ENCODE peak calls at places on chromosomes 11 and 22, in five cellular contexts. V is A549, O is hepatocyte, T is K562, D is astrocyte. N is an unnamed sample.

GRCh38 chr11:103222801-103223200 is 113.6 kb downstream of the DYNC2H1 start:
- DNase-seq in V (no peak), O (no peak), T (no peak), D (peak; percentile 50), N (peak; percentile 5)

GRCh38 chr11:65498977-65499712 is at the start of gene MALAT1:
- DNase-seq in V (peak; percentile 96), O (peak; percentile 95), T (peak; percentile 97), D (peak; percentile 88), N (peak; percentile 91)

GRCh38 chr11:19723572-19724342 is 11.1 kb downstream of the NAV2 start:
- DNase-seq in V (no peak), O (peak; percentile 22), T (no peak), D (peak; percentile 57), N (peak; percentile 54)

GRCh38 chr11:122105009-122105828 is 10.8 kb downstream of the BLID start:
- DNase-seq in V (no peak), O (no peak), T (no peak), D (peak; percentile 59), N (peak; percentile 47)

GRCh38 chr11:101031713-101032112 is 97.9 kb downstream of the PGR start:
- DNase-seq in V (no peak), O (no peak), T (no peak), D (no peak), N (no peak)

GRCh38 chr11:75283391-75283931 is 42.9 kb downstream of the TPBGL start:
- DNase-seq in V (no peak), O (no peak), T (no peak), D (no peak), N (no peak)

GRCh38 chr11:72222106-72222891 is 2.3 kb upstream of the INPPL1 start:
- DNase-seq in V (no peak), O (no peak), T (peak; percentile 56), D (no peak), N (no peak)

GRCh38 chr11:70020336-70021214 is 57.5 kb upstream of the ANO1 start:
- DNase-seq in V (no peak), O (no peak), T (peak; percentile 18), D (peak; percentile 52), N (no peak)

GRCh38 chr11:86240164-86240563 is 4.4 kb upstream of the EED start:
- DNase-seq in V (no peak), O (no peak), T (no peak), D (no peak), N (no peak)

DNA sequence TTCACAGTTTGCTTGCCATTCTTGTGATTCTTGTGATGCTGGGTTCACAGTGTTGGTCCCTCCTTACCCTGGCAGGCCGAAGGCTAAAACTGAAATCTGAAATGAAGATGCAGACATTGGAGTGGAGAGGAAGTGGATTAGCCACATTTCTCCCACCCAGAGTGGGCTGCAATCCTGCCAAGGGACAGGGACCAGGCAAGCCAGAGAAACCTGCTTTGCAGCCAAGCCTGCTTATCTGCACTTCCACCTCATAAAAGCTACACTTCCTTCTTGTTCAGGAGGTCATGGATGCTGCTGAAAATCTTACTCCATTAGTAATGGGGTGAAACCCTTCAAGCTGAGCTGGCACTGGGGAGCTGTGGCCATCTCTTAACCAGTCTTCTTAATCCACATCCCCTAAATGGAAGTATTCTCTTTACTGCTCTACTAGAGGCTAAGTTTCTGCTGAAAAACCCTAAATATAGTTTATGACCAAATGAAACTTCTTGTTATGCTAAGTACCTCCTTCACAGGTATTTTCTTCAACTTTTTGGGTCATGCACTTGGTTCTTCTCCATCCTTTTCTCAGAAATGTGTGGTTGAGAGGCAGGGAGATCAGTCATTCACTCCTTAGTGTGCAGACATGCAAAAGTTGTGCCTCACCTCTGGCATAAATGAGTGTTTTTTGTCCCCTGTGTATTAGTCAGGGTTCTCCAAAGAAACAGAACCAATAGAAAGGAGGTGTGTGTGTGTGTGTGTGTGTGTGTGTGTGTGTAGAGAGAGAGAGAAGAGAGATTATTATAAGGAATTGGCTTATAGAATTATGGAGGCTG is 133.9 kb upstream of the BMAL1 start:
- DNase-seq in V (no peak), O (no peak), T (no peak), D (no peak), N (no peak)
- H3K27ac ChIP-seq in V (peak overlapping the region; percentile 98), O (peak overlapping the region; percentile 94), T (no peak overlapping the region), D (no peak overlapping the region), N (no peak overlapping the region)

DNA sequence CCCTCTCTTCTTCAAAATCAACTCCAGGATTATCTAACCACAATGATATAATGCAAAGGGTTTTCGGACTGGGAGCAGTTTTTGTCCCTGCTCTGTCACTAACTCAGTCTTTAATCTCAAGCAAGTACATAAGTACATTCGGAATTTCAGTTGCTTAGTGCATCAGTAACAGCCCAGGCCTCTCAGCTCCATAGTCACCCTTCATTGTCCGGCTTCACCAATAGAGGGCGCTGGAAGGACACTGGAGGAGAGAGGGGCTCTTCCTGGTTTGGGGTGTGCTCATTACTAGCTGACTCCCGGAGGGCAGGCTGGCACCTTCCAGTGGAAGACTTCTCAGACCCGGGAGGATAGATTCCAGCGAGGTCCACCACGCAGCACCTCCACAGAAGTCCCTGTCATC is 90.4 kb upstream of the PDGFD start:
- DNase-seq in V (peak; percentile 26), O (peak; percentile 40), T (peak; percentile 19), D (peak; percentile 26), N (no peak)
- TF ChIP-seq CTCF in V (no peak), O (peak; percentile 47), T (peak; percentile 46), D (peak; percentile 32), N (no peak)

GRCh38 chr22:25027052-25027525 is 74.6 kb downstream of the KIAA1671 start:
- DNase-seq in V (no peak), O (peak; percentile 42), T (no peak), D (no peak), N (no peak)

GRCh38 chr22:25024895-25025294 is 72.4 kb downstream of the KIAA1671 start:
- DNase-seq in V (no peak), O (no peak), T (no peak), D (no peak), N (no peak)

GRCh38 chr22:25023879-25024278 is 71.4 kb downstream of the KIAA1671 start:
- DNase-seq in V (no peak), O (no peak), T (no peak), D (no peak), N (no peak)

GRCh38 chr22:25027552-25027951 is 75.0 kb downstream of the KIAA1671 start:
- DNase-seq in V (no peak), O (peak; percentile 64), T (no peak), D (no peak), N (no peak)

GRCh38 chr22:25025586-25025985 is 73.1 kb downstream of the KIAA1671 start:
- DNase-seq in V (no peak), O (no peak), T (no peak), D (no peak), N (no peak)
- H3K27ac ChIP-seq in V (peak overlapping the region; percentile 62), O (peak overlapping the region; percentile 87), T (no peak overlapping the region), D (no peak overlapping the region), N (no peak overlapping the region)

DNA sequence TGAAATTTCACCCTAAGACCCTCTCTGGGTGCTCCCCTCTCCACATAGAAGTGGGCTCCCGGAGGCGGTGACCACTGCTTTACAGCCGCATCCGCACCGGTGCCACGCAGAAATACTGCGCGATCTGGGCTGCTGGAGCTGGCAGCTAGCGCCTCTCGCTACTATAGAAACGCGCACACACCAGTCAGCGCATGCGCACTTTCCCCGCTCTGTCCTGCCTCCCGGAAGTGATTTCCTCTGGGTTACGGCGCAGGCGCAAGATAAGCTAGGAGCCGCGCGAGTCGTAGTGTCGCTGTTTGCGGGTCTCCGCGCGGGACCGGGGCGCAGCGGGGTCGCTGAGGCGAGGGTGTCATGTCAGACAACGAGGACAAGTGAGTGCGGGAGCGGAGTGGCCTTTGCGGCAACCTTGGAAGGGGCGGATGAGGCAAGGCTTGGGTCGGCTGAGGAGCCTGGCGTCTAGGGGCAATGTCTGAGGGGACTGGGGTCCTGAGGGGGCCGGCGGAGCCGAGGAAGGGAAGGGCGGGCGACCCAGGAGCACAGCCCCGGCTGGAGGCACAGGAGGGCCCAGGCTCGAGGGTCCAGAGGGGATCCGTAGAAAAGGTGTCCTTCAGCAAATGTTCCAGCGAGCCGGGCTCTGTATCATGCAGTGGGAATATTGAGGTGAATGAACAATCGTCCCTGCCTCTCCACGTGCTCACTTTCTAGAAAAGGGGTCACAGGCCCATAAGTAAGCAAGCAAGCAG is at the start of the genes C22orf23 and POLR2F:
- DNase-seq in V (peak; percentile 90), O (peak; percentile 99), T (peak; percentile 95), D (peak; percentile 80), N (peak; percentile 92)
- TF ChIP-seq CTCF in V (no peak), O (no peak), T (peak; percentile 10), D (no peak), N (peak; percentile 36)

DNA sequence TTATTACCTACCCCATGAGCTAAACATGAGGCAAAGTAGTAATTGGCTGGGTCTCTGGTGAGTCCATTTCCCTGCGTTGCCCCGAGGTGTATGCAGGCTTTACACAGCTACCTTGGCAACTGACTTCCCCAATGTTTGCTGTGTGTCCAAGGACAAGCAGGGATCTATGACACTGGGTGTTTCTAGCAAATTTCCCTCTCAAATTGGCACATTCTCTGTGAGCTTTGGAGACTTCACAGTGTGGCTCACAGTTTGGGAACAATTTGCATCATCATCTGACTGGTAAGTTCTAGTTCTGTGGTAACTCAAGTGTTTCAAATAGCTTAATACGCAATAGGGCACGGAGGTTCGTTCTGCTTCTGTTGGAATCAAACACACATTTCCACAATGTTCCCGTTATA is 12.5 kb downstream of the NNMT start:
- DNase-seq in V (no peak), O (no peak), T (no peak), D (peak; percentile 59), N (no peak)
- H3K27ac ChIP-seq in V (peak overlapping the region; percentile 79), O (no peak overlapping the region), T (no peak overlapping the region), D (no peak overlapping the region), N (no peak overlapping the region)

GRCh38 chr11:82814379-82814778 is 80.7 kb upstream of the FAM181B start:
- DNase-seq in V (no peak), O (no peak), T (no peak), D (no peak), N (no peak)

GRCh38 chr11:82823635-82824614 is 76.3 kb downstream of the PRCP start:
- DNase-seq in V (no peak), O (no peak), T (no peak), D (no peak), N (no peak)

DNA sequence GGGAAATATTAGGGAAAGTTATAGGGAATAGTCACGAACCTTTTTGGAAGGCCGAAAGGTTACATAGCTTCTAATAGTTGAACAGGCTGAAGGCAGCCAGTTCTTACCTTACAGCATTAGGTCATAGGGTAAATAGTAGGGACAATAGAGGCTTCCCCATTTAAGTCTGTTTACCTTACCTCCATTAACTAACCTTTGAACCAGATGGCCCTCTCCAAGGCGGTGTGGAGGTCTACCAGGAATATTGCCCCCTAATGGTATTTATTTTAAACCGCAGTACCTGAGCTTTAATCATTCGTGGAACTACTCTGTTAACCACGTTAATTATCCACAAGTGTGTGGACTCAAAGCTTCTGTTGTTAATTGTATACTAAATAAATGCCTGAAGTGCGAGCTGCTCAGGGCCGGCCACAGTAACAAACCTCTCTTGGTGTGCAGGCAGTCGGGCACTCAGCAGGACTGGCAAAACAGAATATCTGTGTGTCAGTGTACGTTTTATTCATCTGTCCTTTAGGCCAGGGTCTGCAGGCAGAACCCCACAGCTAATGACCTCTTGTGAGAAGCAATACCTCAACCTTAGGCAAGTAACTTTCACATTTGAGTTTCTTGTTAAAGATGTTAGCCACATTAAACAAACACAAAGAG is 81.7 kb downstream of the PRCP start:
- DNase-seq in V (no peak), O (peak; percentile 10), T (no peak), D (no peak), N (no peak)
- TF ChIP-seq CTCF in V (peak; percentile 7), O (no peak), T (peak; percentile 12), D (no peak), N (no peak)

DNA sequence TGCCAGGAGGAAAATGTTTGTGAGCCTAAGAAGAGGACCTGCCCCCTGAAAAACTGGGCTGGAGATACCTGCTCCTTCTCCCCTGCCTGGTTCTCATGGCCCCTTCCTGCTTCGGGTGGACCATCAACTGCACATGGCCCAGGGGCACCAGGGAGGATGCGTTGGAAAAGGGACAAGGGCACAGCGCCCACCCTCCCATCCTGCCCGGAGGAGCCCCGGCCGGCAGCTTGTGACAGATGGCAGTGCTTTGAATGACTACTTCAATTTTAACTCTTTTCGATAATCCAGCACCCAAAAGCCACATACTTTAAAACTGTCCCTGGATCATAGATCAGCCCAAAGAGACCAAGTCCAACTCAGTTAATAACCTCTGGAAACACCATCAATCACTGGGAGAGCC is 135.8 kb upstream of the NECTIN1 start:
- DNase-seq in V (no peak), O (no peak), T (no peak), D (no peak), N (no peak)
- H3K27ac ChIP-seq in V (no peak overlapping the region), O (peak overlapping the region; percentile 26), T (no peak overlapping the region), D (no peak overlapping the region), N (no peak overlapping the region)

N was measured in dorsolateral prefrontal cortex.